ENCODE peak calls at places on chromosomes 3 and 15, in seven cellular contexts. S, N, Z, K, W, O and C are unnamed samples.

GRCh38 chr3:56855856-56856538 is 54.2 kb upstream of the ARHGEF3 start:
- DNase-seq in S (peak; percentile 35), N (peak; percentile 26), Z (no peak), K (peak; percentile 42), W (no peak), O (no peak), C (no peak)

GRCh38 chr3:146524961-146525360 is 19.4 kb downstream of the PLSCR1 start:
- DNase-seq in S (no peak), N (no peak), Z (no peak), K (no peak), W (no peak), O (peak; percentile 26), C (no peak)

GRCh38 chr15:33639968-33640367 is 328.3 kb upstream of the CHRM5 start:
- DNase-seq in S (no peak), N (no peak), Z (no peak), K (no peak), W (no peak), O (no peak), C (no peak)

GRCh38 chr3:25938566-25939325 is 148.9 kb downstream of the OXSM start:
- DNase-seq in S (no peak), N (no peak), Z (no peak), K (no peak), W (no peak), O (no peak), C (no peak)

GRCh38 chr15:78618064-78618463 is 2.7 kb downstream of the CHRNA3 start:
- DNase-seq in S (peak; percentile 20), N (no peak), Z (no peak), K (no peak), W (no peak), O (no peak), C (no peak)

GRCh38 chr3:15116032-15116653 is 17.2 kb upstream of the RBSN start:
- DNase-seq in S (no peak), N (no peak), Z (no peak), K (no peak), W (no peak), O (no peak), C (no peak)

GRCh38 chr15:63288778-63289378 is 11.5 kb downstream of the APH1B start:
- DNase-seq in S (no peak), N (no peak), Z (no peak), K (peak; percentile 82), W (no peak), O (peak; percentile 15), C (no peak)

GRCh38 chr3:37531071-37531720 is 330.5 kb upstream of the CTDSPL start:
- DNase-seq in S (no peak), N (no peak), Z (no peak), K (no peak), W (no peak), O (no peak), C (no peak)

GRCh38 chr15:40766906-40767837 is 2.6 kb upstream of the C15orf62 start:
- DNase-seq in S (no peak), N (no peak), Z (no peak), K (peak; percentile 39), W (no peak), O (no peak), C (no peak)

GRCh38 chr15:37102315-37103021 is 2.1 kb upstream of the MEIS2 start:
- DNase-seq in S (no peak), N (no peak), Z (peak; percentile 44), K (no peak), W (no peak), O (no peak), C (no peak)

GRCh38 chr3:11949351-11949750 is 54.8 kb upstream of the SYN2 start:
- DNase-seq in S (no peak), N (no peak), Z (no peak), K (no peak), W (no peak), O (no peak), C (no peak)

GRCh38 chr3:71067977-71068376 is 515.6 kb downstream of the FOXP1 start:
- DNase-seq in S (no peak), N (no peak), Z (no peak), K (no peak), W (no peak), O (no peak), C (no peak)

GRCh38 chr3:71064976-71065763 is 518.4 kb downstream of the FOXP1 start:
- DNase-seq in S (peak; percentile 68), N (no peak), Z (peak; percentile 75), K (peak; percentile 50), W (no peak), O (no peak), C (peak; percentile 50)

GRCh38 chr3:71066356-71066755 is 517.2 kb downstream of the FOXP1 start:
- DNase-seq in S (peak; percentile 73), N (no peak), Z (no peak), K (no peak), W (no peak), O (no peak), C (no peak)

GRCh38 chr3:71065764-71066013 is 517.8 kb downstream of the FOXP1 start:
- DNase-seq in S (no peak), N (no peak), Z (no peak), K (no peak), W (no peak), O (no peak), C (no peak)

GRCh38 chr3:71066849-71067261 is 516.7 kb downstream of the FOXP1 start:
- DNase-seq in S (no peak), N (no peak), Z (no peak), K (peak; percentile 62), W (no peak), O (no peak), C (no peak)
- H3K4me3 ChIP-seq in S (no peak overlapping the region), N (no peak overlapping the region), Z (peak overlapping the region; percentile 71), K (no peak overlapping the region), W (no peak overlapping the region), O (no peak overlapping the region), C (peak overlapping the region; percentile 77)

DNA sequence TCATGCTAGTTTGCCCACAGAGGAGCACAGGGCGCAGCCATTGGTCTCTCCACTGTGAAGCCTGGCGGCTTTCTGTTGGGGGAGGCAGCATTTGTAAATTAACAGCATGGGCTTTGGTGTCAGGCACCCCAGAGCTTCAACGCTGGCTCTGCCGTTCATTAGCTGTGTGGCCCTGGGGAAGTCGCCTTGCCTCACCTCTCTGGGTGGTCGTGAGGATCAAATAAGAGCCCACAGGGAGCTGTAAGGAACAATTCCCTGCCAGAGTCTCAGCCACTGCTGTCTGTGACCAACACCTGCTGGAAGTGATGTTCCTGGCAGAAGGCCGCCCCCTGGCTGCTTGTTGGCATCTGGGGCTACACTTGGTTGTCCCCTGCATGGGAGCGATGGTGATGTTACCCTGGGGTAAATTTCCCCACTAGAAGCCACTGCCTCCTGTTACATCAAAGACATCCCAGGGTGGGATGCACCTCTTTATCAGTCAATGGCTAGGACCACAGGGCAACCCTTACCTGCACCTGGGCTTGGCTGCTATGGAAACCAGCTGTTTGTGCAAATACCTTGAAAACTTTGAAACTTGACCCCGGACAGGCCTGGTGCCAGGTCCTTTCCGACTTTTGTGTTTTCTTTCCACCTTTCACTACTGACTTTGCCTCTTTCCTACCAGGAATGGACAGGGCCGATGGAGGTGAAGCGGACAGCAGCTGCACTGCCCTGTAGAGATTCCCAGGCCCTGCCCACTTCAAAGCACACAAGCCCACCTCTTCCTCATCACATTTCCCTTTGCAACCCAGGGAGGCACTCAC is 36.9 kb downstream of the DNASE1L3 start:
- DNase-seq in S (peak; percentile 69), N (no peak), Z (no peak), K (peak; percentile 30), W (no peak), O (no peak), C (no peak)
- TF ChIP-seq CTCF in S (peak; percentile 34), N (peak; percentile 62), Z (no peak), K (peak; percentile 34), W (peak; percentile 56), O (peak; percentile 35), C (no peak)

GRCh38 chr15:90201944-90202375 is 830 bp downstream of the SEMA4B start:
- DNase-seq in S (no peak), N (no peak), Z (no peak), K (no peak), W (no peak), O (no peak), C (no peak)

GRCh38 chr15:90202929-90203328 is 1.8 kb downstream of the SEMA4B start:
- DNase-seq in S (no peak), N (no peak), Z (no peak), K (no peak), W (no peak), O (no peak), C (no peak)

GRCh38 chr15:90201150-90201943 is at the start of gene SEMA4B:
- DNase-seq in S (peak; percentile 85), N (peak; percentile 78), Z (peak; percentile 77), K (peak; percentile 35), W (no peak), O (no peak), C (peak; percentile 83)

GRCh38 chr15:90203473-90203872 is 2.3 kb downstream of the SEMA4B start:
- DNase-seq in S (no peak), N (no peak), Z (no peak), K (no peak), W (no peak), O (no peak), C (no peak)

DNA sequence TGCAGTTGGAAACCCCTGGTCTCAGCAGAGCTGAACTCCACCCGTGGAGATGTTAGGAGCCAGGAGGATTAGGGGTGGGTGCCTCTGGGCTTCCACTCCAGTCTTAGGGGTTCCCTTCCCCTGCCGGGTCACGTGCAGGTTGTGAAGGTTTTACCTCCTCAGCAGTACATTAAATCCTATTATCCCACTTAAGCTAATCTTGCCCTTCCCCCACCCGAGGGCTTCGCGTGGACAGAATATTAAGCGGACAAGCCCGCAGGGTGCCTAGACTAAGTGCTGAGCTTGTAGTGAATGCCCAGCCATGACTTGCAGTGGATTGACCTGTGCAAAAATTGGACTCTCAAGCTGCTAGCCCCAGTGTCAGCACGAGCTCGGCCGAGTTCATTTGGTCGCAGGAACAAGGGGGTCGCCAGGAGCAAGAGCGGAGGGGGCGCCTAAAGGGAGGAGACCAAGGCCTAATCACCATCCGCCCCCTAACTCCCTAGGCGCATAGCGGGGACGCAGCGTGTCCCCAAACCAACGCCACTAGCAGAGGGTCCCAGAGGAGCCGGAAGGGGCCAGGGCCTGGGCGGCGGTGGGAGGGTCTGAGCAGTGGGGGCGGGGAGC is 493 bp upstream of the SEMA4B start:
- DNase-seq in S (no peak), N (no peak), Z (no peak), K (no peak), W (no peak), O (no peak), C (no peak)
- H3K4me3 ChIP-seq in S (peak overlapping the region; percentile 70), N (peak overlapping the region; percentile 80), Z (peak overlapping the region; percentile 88), K (peak overlapping the region; percentile 58), W (peak overlapping the region; percentile 92), O (peak overlapping the region; percentile 78), C (peak overlapping the region; percentile 71)

GRCh38 chr3:126567696-126568438 is 9.1 kb upstream of the C3orf22 start:
- DNase-seq in S (no peak), N (no peak), Z (peak; percentile 16), K (no peak), W (no peak), O (no peak), C (no peak)
- TF ChIP-seq CTCF in S (no peak), N (no peak), Z (no peak), K (no peak), W (peak; percentile 29), O (no peak), C (no peak)